ENCODE peak calls at places on chromosomes 11 and 22, in ten cellular contexts. F is ascending aorta, K is colonic mucosa, P is tibial nerve, R is Peyer's patch, Y is HCT116, X is HFF-Myc, S is GM12865, N is tibial artery, J is AG04450. A is an unnamed sample.

GRCh38 chr11:3903207-3903896 is 47.9 kb downstream of the STIM1 start:
- DNase-seq in S (peak), R (no peak), K (no peak), P (peak), J (no peak), F (no peak), N (no peak), X (no peak), Y (no peak), A (no peak)

GRCh38 chr11:8870461-8871282 is 40.3 kb upstream of the AKIP1 start:
- DNase-seq in X (no peak), S (peak), P (peak), K (peak), R (no peak), Y (peak), F (peak), J (peak), N (peak), A (peak)

GRCh38 chr11:72951815-72952340 is 137.7 kb downstream of the ATG16L2 start:
- DNase-seq in F (no peak), Y (no peak), J (no peak), X (no peak), N (no peak), S (peak), P (no peak), R (no peak), K (no peak), A (no peak)

GRCh38 chr22:25804676-25805075 is 62.7 kb downstream of the MYO18B start:
- DNase-seq in K (no peak), J (no peak), Y (no peak), S (no peak), F (no peak), X (no peak), R (no peak), P (no peak), N (no peak), A (no peak)

GRCh38 chr11:70415642-70416395 is 17.5 kb downstream of the CTTN start:
- DNase-seq in X (peak), S (no peak), P (no peak), K (no peak), F (no peak), Y (no peak), J (no peak), N (no peak), R (no peak), A (peak)

GRCh38 chr11:93984205-93984586 is 37.0 kb upstream of the HEPHL1 start:
- DNase-seq in N (no peak), Y (no peak), P (no peak), S (no peak), K (no peak), R (no peak), J (no peak), X (no peak), F (no peak), A (peak)

GRCh38 chr11:113896156-113896879 is 8.3 kb upstream of the HTR3B start:
- DNase-seq in R (peak), J (no peak), K (peak), F (peak), X (no peak), P (peak), Y (peak), S (peak), N (peak), A (peak)

GRCh38 chr11:115219378-115219777 is 284.8 kb downstream of the CADM1 start:
- DNase-seq in S (no peak), N (no peak), J (no peak), Y (no peak), K (no peak), X (no peak), P (no peak), R (no peak), F (no peak), A (no peak)

GRCh38 chr11:34619062-34619516 is 1.8 kb upstream of the EHF start:
- DNase-seq in J (no peak), S (no peak), R (no peak), P (no peak), Y (no peak), K (no peak), F (no peak), X (no peak), N (no peak), A (no peak)

GRCh38 chr11:24709928-24710565 is 213.2 kb downstream of the LUZP2 start:
- DNase-seq in P (no peak), N (no peak), R (no peak), F (no peak), Y (no peak), K (no peak), S (no peak), X (no peak), J (no peak), A (no peak)

GRCh38 chr11:92879086-92879485 is 90.4 kb upstream of the MTNR1B start:
- DNase-seq in S (no peak), K (no peak), P (no peak), Y (no peak), R (no peak), J (no peak), X (no peak), N (no peak), F (no peak), A (no peak)

GRCh38 chr11:133078591-133079179 is 453.6 kb downstream of the OPCML start:
- DNase-seq in S (peak), R (no peak), F (no peak), K (no peak), X (no peak), N (no peak), J (no peak), P (peak), Y (no peak), A (peak)

GRCh38 chr11:69442012-69442806 is 39.3 kb upstream of the LINC01488 start:
- DNase-seq in P (no peak), S (no peak), J (no peak), K (no peak), N (no peak), X (no peak), F (no peak), R (no peak), Y (no peak), A (no peak)

GRCh38 chr11:67345949-67346819 is 7.2 kb downstream of the POLD4 start:
- DNase-seq in X (no peak), J (no peak), K (peak), R (no peak), Y (peak), S (peak), N (no peak), P (no peak), F (no peak), A (peak)

GRCh38 chr11:70142171-70142875 is 60.8 kb upstream of the FADD start:
- DNase-seq in Y (peak), S (no peak), X (no peak), N (no peak), J (no peak), R (no peak), F (no peak), K (no peak), P (no peak), A (no peak)

GRCh38 chr11:77107950-77108349 is 5.3 kb downstream of the OMP start:
- DNase-seq in K (peak), R (peak), X (peak), F (peak), P (no peak), N (peak), J (peak), S (no peak), Y (peak), A (peak)

GRCh38 chr22:25746012-25746373 is 4.0 kb downstream of the MYO18B start:
- DNase-seq in P (no peak), S (no peak), Y (no peak), R (no peak), N (no peak), F (no peak), X (no peak), J (no peak), K (no peak), A (peak)

GRCh38 chr11:130675456-130675855 is 227.0 kb downstream of the ADAMTS15 start:
- DNase-seq in R (no peak), K (no peak), Y (no peak), X (no peak), S (no peak), P (peak), J (no peak), N (peak), F (peak), A (peak)

GRCh38 chr11:78205256-78205655 is 16.5 kb downstream of the USP35 start:
- DNase-seq in S (no peak), N (no peak), X (no peak), F (no peak), K (no peak), R (no peak), Y (no peak), P (no peak), J (no peak), A (no peak)

DNA sequence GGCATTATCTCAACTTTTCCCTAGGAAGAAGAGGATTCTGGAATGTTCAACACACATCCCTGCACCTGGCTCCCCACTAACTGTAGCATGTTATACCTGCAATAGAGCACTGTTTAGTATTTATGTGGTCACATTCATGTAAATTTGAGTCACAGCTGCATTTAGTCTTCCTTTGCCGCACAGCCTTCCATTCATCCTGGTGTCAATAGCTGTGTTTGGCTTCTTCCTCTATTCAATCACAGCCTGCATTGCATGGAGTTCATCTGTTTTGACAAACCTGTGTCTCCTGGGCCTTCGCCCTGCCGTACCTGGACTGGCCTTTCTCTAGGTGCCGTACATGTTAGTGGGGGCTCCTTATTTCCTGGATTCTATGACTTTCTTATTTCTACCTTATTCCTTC is 4.1 kb upstream of the C22orf39 start:
- DNase-seq in F (no peak), Y (no peak), P (no peak), N (no peak), K (no peak), R (no peak), X (no peak), S (no peak), J (no peak), A (no peak)
- TF ChIP-seq CTCF in F (no peak), Y (no peak), P (no peak), N (no peak), K (no peak), R (no peak), X (no peak), S (no peak), J (no peak), A (no peak)

GRCh38 chr11:32069361-32070058 is 21.4 kb upstream of the RCN1 start:
- DNase-seq in Y (no peak), S (peak), R (no peak), P (no peak), K (no peak), X (no peak), N (no peak), J (no peak), F (no peak), A (no peak)
- H3K4me3 ChIP-seq in Y (no peak), S (no peak), R (no peak), P (no peak), K (no peak), X (no peak), N (no peak), J (no peak), F (no peak), A (no peak)

GRCh38 chr11:126479178-126479930 is 123.9 kb downstream of the ST3GAL4 start:
- DNase-seq in Y (no peak), P (no peak), F (no peak), R (no peak), K (no peak), X (no peak), N (no peak), S (no peak), J (no peak), A (no peak)

GRCh38 chr11:126476256-126476970 is 120.9 kb downstream of the ST3GAL4 start:
- DNase-seq in P (no peak), N (no peak), Y (no peak), F (no peak), J (no peak), K (no peak), R (no peak), X (no peak), S (no peak), A (no peak)

GRCh38 chr11:126476977-126477376 is 121.5 kb downstream of the ST3GAL4 start:
- DNase-seq in R (no peak), Y (no peak), X (no peak), J (no peak), N (no peak), F (no peak), K (no peak), P (no peak), S (no peak), A (no peak)

GRCh38 chr11:126478466-126478865 is 123.0 kb downstream of the ST3GAL4 start:
- DNase-seq in Y (no peak), J (no peak), P (no peak), R (no peak), F (no peak), S (no peak), X (no peak), N (no peak), K (no peak), A (no peak)

DNA sequence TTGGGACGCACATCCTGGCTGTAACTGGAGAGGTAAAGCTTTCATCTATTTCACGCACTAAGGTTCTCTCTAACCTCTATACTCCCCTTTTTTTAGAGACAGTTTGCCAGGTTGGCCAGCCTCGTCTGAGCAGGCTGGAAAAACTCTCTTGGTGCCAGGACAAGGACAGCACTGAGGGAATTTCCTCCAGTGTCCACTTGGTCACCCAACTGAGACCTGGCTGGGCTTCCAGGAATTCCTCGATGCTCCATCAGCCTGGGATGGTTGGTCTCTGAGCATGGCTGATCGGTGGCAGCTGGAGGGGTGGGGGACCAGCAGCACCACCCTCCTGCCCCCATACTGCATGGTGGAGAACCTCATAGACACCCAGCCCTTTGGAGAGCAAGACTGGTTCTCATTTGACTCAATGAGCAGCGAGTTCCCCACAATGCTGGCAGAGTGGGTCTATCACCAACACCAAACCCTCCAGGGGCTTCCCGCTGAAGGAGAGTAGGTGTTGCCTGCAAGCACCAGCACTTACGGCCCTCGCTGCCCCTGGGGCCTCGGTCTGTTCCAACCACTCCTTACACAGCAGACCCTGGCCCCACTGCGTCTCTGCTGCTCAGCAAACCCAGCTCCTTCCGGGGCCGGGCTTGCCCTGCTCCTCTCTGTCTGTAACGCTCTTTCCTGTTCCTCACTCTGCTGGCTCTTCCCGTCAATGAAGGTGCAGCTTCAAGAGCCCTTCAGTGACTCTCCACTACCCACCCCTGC is 122.2 kb downstream of the ST3GAL4 start:
- DNase-seq in N (no peak), F (no peak), X (no peak), R (no peak), K (no peak), Y (no peak), P (no peak), J (no peak), S (peak), A (no peak)
- TF ChIP-seq CTCF in N (no peak), F (no peak), X (no peak), R (no peak), K (no peak), Y (no peak), P (no peak), J (no peak), S (no peak), A (no peak)

GRCh38 chr11:62556872-62557631 is 10.4 kb upstream of the AHNAK start:
- DNase-seq in K (no peak), Y (no peak), P (no peak), R (peak), F (no peak), J (no peak), S (peak), X (no peak), N (no peak), A (no peak)

GRCh38 chr11:62553839-62554361 is 7.3 kb upstream of the AHNAK start:
- DNase-seq in R (no peak), Y (peak), K (peak), F (no peak), N (no peak), P (no peak), S (no peak), X (no peak), J (peak), A (peak)

GRCh38 chr11:62556102-62556871 is 9.7 kb upstream of the AHNAK start:
- DNase-seq in S (peak), F (peak), J (peak), Y (peak), N (peak), R (peak), X (peak), K (peak), P (peak), A (peak)

GRCh38 chr11:62554377-62554776 is 7.8 kb upstream of the AHNAK start:
- DNase-seq in R (no peak), P (peak), X (no peak), S (no peak), J (no peak), N (peak), K (peak), F (no peak), Y (no peak), A (peak)

DNA sequence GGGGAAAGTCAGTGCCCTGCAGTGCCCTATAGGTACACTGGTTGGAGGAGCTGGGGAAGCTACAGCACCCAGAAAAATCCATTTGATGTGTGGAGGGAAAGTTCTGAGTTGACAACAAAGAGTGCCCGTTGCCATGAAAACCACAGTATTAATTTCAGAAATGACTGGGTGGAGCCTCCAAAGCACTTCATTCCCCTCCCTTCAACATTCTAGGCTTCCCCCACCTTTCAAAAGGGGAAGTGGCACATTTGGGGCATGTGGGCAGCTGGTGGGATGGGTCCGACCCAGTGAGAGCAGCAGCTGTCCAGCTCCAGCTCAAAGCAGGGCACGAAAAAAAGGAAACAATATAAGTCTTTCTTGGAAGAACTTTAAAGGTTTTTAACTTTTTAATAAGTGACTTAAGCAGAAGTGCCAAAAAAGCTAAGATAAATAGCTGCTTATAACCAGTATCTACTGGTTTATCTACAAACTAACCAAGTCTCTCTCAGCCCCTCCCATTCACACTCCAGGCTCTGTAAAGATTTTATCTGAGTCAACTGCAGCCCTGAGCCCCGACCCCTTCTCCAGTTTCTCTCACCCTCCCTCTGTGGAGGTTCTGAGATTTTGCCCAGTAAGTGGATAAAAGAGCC is 9.0 kb upstream of the AHNAK start:
- DNase-seq in N (peak), Y (no peak), R (peak), K (no peak), X (no peak), J (no peak), S (peak), P (peak), F (no peak), A (peak)
- H3K4me3 ChIP-seq in N (peak), Y (peak), R (no peak), K (no peak), X (peak), J (peak), S (peak), P (peak), F (peak), A (peak)

GRCh38 chr11:95653099-95653498 is 136.5 kb downstream of the FAM76B start:
- DNase-seq in K (no peak), S (no peak), X (no peak), Y (no peak), F (no peak), P (no peak), J (no peak), N (no peak), R (no peak), A (no peak)

GRCh38 chr11:95652002-95652472 is 137.5 kb downstream of the FAM76B start:
- DNase-seq in F (no peak), J (no peak), N (no peak), P (no peak), S (no peak), Y (no peak), K (no peak), R (no peak), X (peak), A (peak)

GRCh38 chr11:95659088-95659487 is 130.5 kb downstream of the FAM76B start:
- DNase-seq in R (no peak), F (no peak), P (no peak), Y (no peak), J (peak), N (no peak), S (no peak), X (no peak), K (no peak), A (peak)

GRCh38 chr11:95660038-95660437 is 129.5 kb downstream of the FAM76B start:
- DNase-seq in S (no peak), F (no peak), N (no peak), P (no peak), X (no peak), K (no peak), Y (no peak), J (no peak), R (no peak), A (no peak)

DNA sequence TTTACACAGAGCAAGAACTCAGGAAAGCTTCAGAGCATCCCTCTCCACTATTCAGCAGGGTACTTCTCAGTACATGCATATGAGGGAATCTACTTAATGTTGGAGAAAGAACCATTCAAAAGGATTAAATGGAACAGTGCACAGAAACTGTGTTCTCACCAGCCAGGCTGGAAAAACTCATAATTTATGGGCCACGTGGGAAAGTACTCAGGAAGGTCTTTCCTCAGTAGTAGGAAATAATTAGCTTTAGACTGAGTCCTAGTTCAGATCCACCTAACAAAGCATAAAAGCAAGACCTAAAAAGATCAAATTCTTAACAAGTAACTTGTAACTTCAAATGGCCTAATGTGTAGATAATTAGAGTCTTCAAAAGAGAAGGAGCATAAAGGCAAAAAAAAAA is 134.0 kb downstream of the FAM76B start:
- DNase-seq in P (no peak), F (no peak), R (no peak), S (no peak), Y (no peak), N (no peak), J (no peak), X (no peak), K (no peak), A (no peak)
- TF ChIP-seq CTCF in P (no peak), F (no peak), R (no peak), S (no peak), Y (no peak), N (no peak), J (no peak), X (no peak), K (no peak), A (no peak)

DNA sequence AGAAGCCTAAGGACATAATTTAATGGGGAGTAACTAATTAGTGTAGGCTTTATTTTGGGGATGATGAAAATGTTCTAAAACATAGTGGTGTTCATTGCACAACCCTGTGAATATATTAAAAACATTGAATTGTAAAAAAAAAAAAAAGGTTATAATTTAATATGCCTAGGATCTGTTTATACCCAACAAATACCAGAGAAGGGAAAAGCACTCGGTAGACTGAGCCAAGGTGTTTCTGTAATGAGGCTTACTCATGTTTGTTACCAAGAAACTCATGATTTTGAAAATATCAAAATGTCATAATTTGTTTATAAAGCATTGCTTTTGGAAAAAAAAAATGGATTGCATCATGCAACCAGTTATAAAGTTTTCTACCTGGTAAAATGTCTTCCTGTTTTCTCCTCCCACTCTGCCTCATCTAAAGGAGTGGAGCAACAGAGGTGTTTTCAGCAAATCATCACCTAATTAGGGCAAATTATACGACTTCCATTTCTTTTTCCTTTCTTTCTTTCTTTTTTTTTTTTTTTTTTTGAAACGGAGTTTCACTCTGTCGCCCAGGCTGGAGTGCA is 14.2 kb upstream of the EIF3M start:
- DNase-seq in N (no peak), K (no peak), Y (no peak), S (no peak), X (no peak), R (no peak), P (no peak), F (no peak), J (no peak), A (no peak)
- H3K4me3 ChIP-seq in N (no peak), K (no peak), Y (no peak), S (no peak), X (no peak), R (no peak), P (no peak), F (no peak), J (no peak), A (no peak)

A was measured in foreskin fibroblast.